ENCODE peak calls at places on chromosomes 3 and 15, in five cellular contexts. I is heart right ventricle, A is uterus, S is AG04450, C is IMR-90. Z is an unnamed sample.

GRCh38 chr3:129975332-129976090 is 991 bp downstream of the TRH start:
- DNase-seq in I (no peak), C (no peak), S (no peak), A (no peak), Z (peak)

GRCh38 chr3:190701096-190701532 is 161.4 kb downstream of the GMNC start:
- DNase-seq in S (no peak), C (peak), A (no peak), I (peak), Z (peak)

GRCh38 chr15:49075876-49076275 is 29.6 kb upstream of the SECISBP2L start:
- DNase-seq in A (no peak), I (no peak), C (no peak), S (no peak), Z (no peak)

GRCh38 chr3:97686258-97686657 is 78.3 kb upstream of the ARL6 start:
- DNase-seq in I (no peak), C (no peak), A (no peak), S (no peak), Z (no peak)

GRCh38 chr3:134625462-134625861 is 25.4 kb downstream of the KY start:
- DNase-seq in I (no peak), C (no peak), S (no peak), A (no peak), Z (no peak)

GRCh38 chr15:39623550-39623931 is 42.7 kb downstream of the THBS1 start:
- DNase-seq in I (no peak), S (no peak), C (no peak), A (no peak), Z (no peak)

GRCh38 chr15:48654799-48655198 is 9.3 kb upstream of the FBN1 start:
- DNase-seq in C (no peak), I (no peak), A (no peak), S (no peak), Z (no peak)

GRCh38 chr15:95016511-95017219 is 785.3 kb downstream of the MCTP2 start:
- DNase-seq in A (no peak), S (peak), C (peak), I (no peak), Z (no peak)

GRCh38 chr3:127170794-127171193 is 22.1 kb upstream of the PRR23E start:
- DNase-seq in I (no peak), C (peak), S (no peak), A (no peak), Z (no peak)

GRCh38 chr15:50968353-50968752 is 59.9 kb downstream of the AP4E1 start:
- DNase-seq in C (peak), A (no peak), I (no peak), S (no peak), Z (no peak)

GRCh38 chr15:69592954-69593353 is 140.3 kb downstream of the RPLP1 start:
- DNase-seq in C (no peak), A (no peak), I (no peak), S (no peak), Z (no peak)

GRCh38 chr3:169384576-169384975 is 278.9 kb downstream of the MECOM start:
- DNase-seq in I (no peak), S (no peak), C (no peak), A (no peak), Z (no peak)

GRCh38 chr3:152076148-152076547 is 192.6 kb upstream of the MBNL1 start:
- DNase-seq in S (no peak), I (no peak), C (peak), A (no peak), Z (no peak)

GRCh38 chr3:175748087-175748732 is 889.1 kb downstream of the NAALADL2 start:
- DNase-seq in I (no peak), A (no peak), S (no peak), C (peak), Z (no peak)

GRCh38 chr3:172106989-172107388 is 67.6 kb downstream of the FNDC3B start:
- DNase-seq in S (no peak), A (no peak), I (no peak), C (no peak), Z (no peak)

GRCh38 chr3:190721330-190721729 is 141.2 kb downstream of the GMNC start:
- DNase-seq in S (no peak), C (no peak), A (no peak), I (no peak), Z (no peak)

GRCh38 chr15:65384505-65384894 is 6.7 kb upstream of the IGDCC3 start:
- DNase-seq in I (no peak), A (no peak), C (no peak), S (no peak), Z (no peak)
- H3K4me3 ChIP-seq in I (no peak), A (no peak), C (no peak), S (no peak), Z (peak)

GRCh38 chr15:64460737-64461576 is 579 bp downstream of the ZNF609 start:
- DNase-seq in S (peak), C (peak), A (peak), I (peak), Z (no peak)
- TF ChIP-seq CTCF in S (peak), C (peak), A (no peak), I (no peak), Z (peak)

GRCh38 chr15:55197362-55197705 is 593 bp upstream of the RSL24D1 start:
- DNase-seq in S (no peak), A (no peak), C (no peak), I (no peak), Z (no peak)

GRCh38 chr15:55196458-55197361 is at the start of gene RSL24D1:
- DNase-seq in S (peak), I (peak), C (peak), A (peak), Z (peak)

GRCh38 chr15:55196011-55196410 is 730 bp downstream of the RSL24D1 start:
- DNase-seq in I (no peak), C (peak), S (no peak), A (no peak), Z (no peak)

GRCh38 chr15:55197719-55198118 is 978 bp upstream of the RSL24D1 start:
- DNase-seq in S (no peak), A (no peak), I (no peak), C (no peak), Z (no peak)

DNA sequence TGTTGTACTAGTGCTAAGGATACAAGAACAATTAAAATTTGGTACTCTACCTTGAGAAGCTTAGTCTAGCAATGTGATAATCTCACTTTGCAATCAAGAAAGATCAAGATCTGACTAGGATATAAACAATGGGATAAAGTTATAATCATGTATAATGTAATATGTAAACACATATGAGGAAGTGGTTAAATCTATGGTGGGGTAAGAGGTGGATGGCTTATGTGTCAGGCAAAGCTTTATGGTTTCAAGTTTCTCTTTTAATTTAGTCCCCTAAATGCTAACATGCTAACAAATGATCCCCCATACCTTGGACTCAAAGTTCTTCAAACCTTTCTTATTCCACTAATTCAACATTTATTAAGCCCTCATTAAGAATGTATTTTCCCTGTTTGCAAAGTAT is 2.5 kb downstream of the RSL24D1 start:
- DNase-seq in A (no peak), C (peak), I (no peak), S (no peak), Z (no peak)
- H3K4me3 ChIP-seq in A (no peak), C (no peak), I (no peak), S (no peak), Z (no peak)

GRCh38 chr15:62849316-62850129 is 193.0 kb upstream of the TPM1 start:
- DNase-seq in C (no peak), I (no peak), S (no peak), A (no peak), Z (no peak)

GRCh38 chr15:62850318-62850717 is 192.2 kb upstream of the TPM1 start:
- DNase-seq in S (no peak), I (no peak), A (no peak), C (no peak), Z (peak)

GRCh38 chr15:62846805-62847481 is 195.6 kb upstream of the TPM1 start:
- DNase-seq in I (no peak), S (no peak), A (no peak), C (no peak), Z (no peak)

GRCh38 chr15:62847900-62848489 is 194.6 kb upstream of the TPM1 start:
- DNase-seq in S (no peak), I (peak), C (peak), A (peak), Z (peak)

DNA sequence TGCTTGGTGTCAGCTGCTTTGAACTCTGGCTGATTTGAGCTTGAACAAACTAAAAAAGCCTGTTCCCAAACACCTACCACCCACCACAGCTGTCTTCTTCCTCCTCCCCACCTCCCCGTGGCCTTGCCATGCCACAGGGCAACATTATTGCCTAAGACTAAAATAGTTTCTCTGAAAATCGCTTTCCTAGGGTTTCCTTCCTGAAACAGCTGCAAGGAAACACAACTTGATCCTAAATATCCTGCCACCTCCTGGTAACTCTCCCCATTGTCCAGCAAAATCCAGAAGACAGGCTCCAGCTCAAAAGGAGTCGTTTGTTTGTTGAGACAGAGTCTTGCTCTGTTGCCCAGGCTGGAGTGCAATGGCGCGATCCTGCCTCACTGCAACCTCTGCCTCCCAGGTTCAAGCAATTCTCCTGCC is 193.9 kb upstream of the TPM1 start:
- DNase-seq in S (no peak), C (peak), A (no peak), I (no peak), Z (no peak)
- TF ChIP-seq CTCF in S (peak), C (peak), A (peak), I (no peak), Z (peak)

Z was measured in left ventricle myocardium inferior.